ENCODE peak calls at places on chromosomes 12 and 14, in seven cellular contexts. One of them, this sample, is unnamed. For H3K4me1, the result is how much of the 10 kb centered on the place peaks cover.

GRCh38 chr12:113359133-113359938 is 949 bp downstream of the PLBD2 start:
- DNase-seq in H9: no peak
- DNase-seq in neuronal stem cell: no peak
- DNase-seq in IMR-90: peak
- DNase-seq in sigmoid colon: peak
- DNase-seq in A673: no peak
- DNase-seq in CD8-positive, alpha-beta T cell: no peak
- DNase-seq in this sample: no peak

GRCh38 chr14:65879218-65880009 is 466.9 kb downstream of the FUT8 start:
- DNase-seq in IMR-90: peak
- DNase-seq in A673: no peak
- DNase-seq in H9: no peak
- DNase-seq in neuronal stem cell: no peak
- DNase-seq in sigmoid colon: no peak
- DNase-seq in CD8-positive, alpha-beta T cell: no peak
- DNase-seq in this sample: no peak

GRCh38 chr12:7915911-7916403 is 20.0 kb downstream of the SLC2A3 start:
- DNase-seq in sigmoid colon: no peak
- DNase-seq in IMR-90: no peak
- DNase-seq in neuronal stem cell: no peak
- DNase-seq in A673: no peak
- DNase-seq in H9: peak
- DNase-seq in CD8-positive, alpha-beta T cell: no peak
- DNase-seq in this sample: no peak

GRCh38 chr14:54683882-54684794 is 117.2 kb downstream of the SAMD4A start:
- DNase-seq in sigmoid colon: peak
- DNase-seq in CD8-positive, alpha-beta T cell: no peak
- DNase-seq in A673: peak
- DNase-seq in neuronal stem cell: no peak
- DNase-seq in IMR-90: peak
- DNase-seq in H9: peak
- DNase-seq in this sample: peak

GRCh38 chr12:22881878-22882277 is 256.9 kb downstream of the ETNK1 start:
- DNase-seq in IMR-90: no peak
- DNase-seq in CD8-positive, alpha-beta T cell: no peak
- DNase-seq in H9: no peak
- DNase-seq in A673: no peak
- DNase-seq in sigmoid colon: no peak
- DNase-seq in neuronal stem cell: no peak
- DNase-seq in this sample: no peak

GRCh38 chr12:22626429-22626828 is 1.5 kb downstream of the ETNK1 start:
- DNase-seq in A673: peak
- DNase-seq in IMR-90: peak
- DNase-seq in sigmoid colon: no peak
- DNase-seq in neuronal stem cell: no peak
- DNase-seq in CD8-positive, alpha-beta T cell: no peak
- DNase-seq in H9: no peak
- DNase-seq in this sample: no peak

GRCh38 chr14:103136388-103137271 is 13.4 kb downstream of the TNFAIP2 start:
- DNase-seq in IMR-90: peak
- DNase-seq in A673: peak
- DNase-seq in CD8-positive, alpha-beta T cell: no peak
- DNase-seq in H9: peak
- DNase-seq in sigmoid colon: peak
- DNase-seq in neuronal stem cell: no peak
- DNase-seq in this sample: peak

GRCh38 chr12:110536834-110537604 is 34.9 kb downstream of the RAD9B start:
- DNase-seq in sigmoid colon: no peak
- DNase-seq in IMR-90: peak
- DNase-seq in neuronal stem cell: no peak
- DNase-seq in CD8-positive, alpha-beta T cell: no peak
- DNase-seq in A673: no peak
- DNase-seq in H9: no peak
- DNase-seq in this sample: no peak

GRCh38 chr14:93936245-93936644 is 9.1 kb downstream of the FAM181A start:
- DNase-seq in CD8-positive, alpha-beta T cell: no peak
- DNase-seq in H9: peak
- DNase-seq in IMR-90: no peak
- DNase-seq in sigmoid colon: no peak
- DNase-seq in neuronal stem cell: peak
- DNase-seq in A673: peak
- DNase-seq in this sample: no peak

GRCh38 chr12:104610513-104611235 is 153.9 kb downstream of the CHST11 start:
- DNase-seq in IMR-90: no peak
- DNase-seq in sigmoid colon: no peak
- DNase-seq in H9: no peak
- DNase-seq in CD8-positive, alpha-beta T cell: no peak
- DNase-seq in neuronal stem cell: no peak
- DNase-seq in A673: no peak
- DNase-seq in this sample: peak

GRCh38 chr14:104369208-104369607 is 210.4 kb upstream of the C14orf180 start:
- DNase-seq in sigmoid colon: no peak
- DNase-seq in A673: no peak
- DNase-seq in neuronal stem cell: no peak
- DNase-seq in H9: no peak
- DNase-seq in CD8-positive, alpha-beta T cell: no peak
- DNase-seq in IMR-90: no peak
- DNase-seq in this sample: peak

GRCh38 chr12:83850531-83850930 is 1062.1 kb downstream of the SLC6A15 start:
- DNase-seq in H9: no peak
- DNase-seq in neuronal stem cell: no peak
- DNase-seq in sigmoid colon: no peak
- DNase-seq in A673: no peak
- DNase-seq in IMR-90: no peak
- DNase-seq in CD8-positive, alpha-beta T cell: no peak
- DNase-seq in this sample: no peak

GRCh38 chr14:84749191-84749945 is 780.6 kb upstream of the FLRT2 start:
- DNase-seq in sigmoid colon: no peak
- DNase-seq in CD8-positive, alpha-beta T cell: no peak
- DNase-seq in A673: peak
- DNase-seq in neuronal stem cell: no peak
- DNase-seq in IMR-90: no peak
- DNase-seq in H9: no peak
- DNase-seq in this sample: no peak

GRCh38 chr12:4958697-4959375 is 49.1 kb downstream of the KCNA1 start:
- DNase-seq in IMR-90: no peak
- DNase-seq in H9: no peak
- DNase-seq in A673: no peak
- DNase-seq in neuronal stem cell: no peak
- DNase-seq in sigmoid colon: no peak
- DNase-seq in CD8-positive, alpha-beta T cell: no peak
- DNase-seq in this sample: no peak

GRCh38 chr12:22631863-22632463 is 7.0 kb downstream of the ETNK1 start:
- DNase-seq in A673: peak
- DNase-seq in CD8-positive, alpha-beta T cell: no peak
- DNase-seq in H9: no peak
- DNase-seq in neuronal stem cell: no peak
- DNase-seq in IMR-90: peak
- DNase-seq in sigmoid colon: no peak
- DNase-seq in this sample: no peak

GRCh38 chr12:13101854-13102375 is 1.6 kb downstream of the GSG1 start:
- DNase-seq in sigmoid colon: no peak
- DNase-seq in IMR-90: peak
- DNase-seq in neuronal stem cell: no peak
- DNase-seq in H9: no peak
- DNase-seq in A673: peak
- DNase-seq in CD8-positive, alpha-beta T cell: peak
- DNase-seq in this sample: no peak

GRCh38 chr14:104117341-104118005 is 20.9 kb upstream of the KIF26A start:
- DNase-seq in sigmoid colon: no peak
- DNase-seq in IMR-90: no peak
- DNase-seq in H9: peak
- DNase-seq in CD8-positive, alpha-beta T cell: no peak
- DNase-seq in A673: no peak
- DNase-seq in neuronal stem cell: no peak
- DNase-seq in this sample: peak

GRCh38 chr14:91021991-91022621 is 38.3 kb downstream of the RPS6KA5 start:
- DNase-seq in sigmoid colon: no peak
- DNase-seq in neuronal stem cell: no peak
- DNase-seq in CD8-positive, alpha-beta T cell: no peak
- DNase-seq in IMR-90: no peak
- DNase-seq in H9: no peak
- DNase-seq in A673: no peak
- DNase-seq in this sample: no peak

DNA sequence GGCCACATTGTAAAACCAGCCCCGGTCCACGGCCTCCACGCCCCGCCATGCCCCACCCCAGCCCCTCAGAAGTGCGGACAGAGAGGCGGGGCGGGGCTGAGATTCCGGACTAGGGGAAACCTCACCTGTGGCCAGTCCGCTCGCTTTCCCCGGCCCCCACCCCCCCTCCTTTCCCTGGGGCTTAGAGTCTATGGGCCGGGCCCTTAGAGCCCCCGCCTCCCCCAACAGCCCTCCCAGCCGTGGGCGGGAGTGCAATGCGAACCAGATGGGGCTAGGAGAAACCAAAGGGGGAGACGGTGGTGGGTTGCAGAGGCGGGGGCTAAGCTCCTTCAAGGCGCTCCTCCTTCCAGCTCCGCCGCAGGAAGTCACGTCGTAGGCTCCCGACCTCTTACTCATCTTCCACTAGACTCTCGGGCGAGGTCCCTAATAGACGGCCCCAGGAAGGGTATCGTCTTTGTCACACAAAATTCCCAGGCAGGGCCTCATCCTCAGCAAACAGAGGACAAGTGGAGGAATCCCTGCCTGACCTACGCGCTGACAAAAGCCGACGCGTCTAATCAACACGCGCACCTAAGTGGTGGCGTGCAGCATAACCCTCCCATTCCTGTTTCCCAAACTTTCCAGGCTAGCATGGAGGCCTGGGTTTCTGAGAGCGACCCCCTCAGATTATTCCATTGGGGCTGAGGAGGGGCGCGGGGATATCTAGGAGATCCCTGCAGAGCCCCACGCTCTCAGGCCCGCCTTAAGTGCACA is 1.0 kb upstream of the NAB2 start:
- DNase-seq in A673: peak
- DNase-seq in neuronal stem cell: peak
- DNase-seq in IMR-90: peak
- DNase-seq in sigmoid colon: peak
- DNase-seq in H9: peak
- DNase-seq in CD8-positive, alpha-beta T cell: peak
- DNase-seq in this sample: peak
- H3K4me1 ChIP-seq in A673: under half
- H3K4me1 ChIP-seq in neuronal stem cell: under half
- H3K4me1 ChIP-seq in IMR-90: under half
- H3K4me1 ChIP-seq in sigmoid colon: half or more
- H3K4me1 ChIP-seq in H9: under half
- H3K4me1 ChIP-seq in CD8-positive, alpha-beta T cell: under half
- H3K4me1 ChIP-seq in this sample: under half

GRCh38 chr12:92138144-92138543 is 7.5 kb downstream of the BTG1 start:
- DNase-seq in IMR-90: no peak
- DNase-seq in H9: no peak
- DNase-seq in neuronal stem cell: no peak
- DNase-seq in sigmoid colon: no peak
- DNase-seq in CD8-positive, alpha-beta T cell: no peak
- DNase-seq in A673: no peak
- DNase-seq in this sample: no peak

GRCh38 chr12:92134638-92135274 is 10.9 kb downstream of the BTG1 start:
- DNase-seq in CD8-positive, alpha-beta T cell: no peak
- DNase-seq in A673: peak
- DNase-seq in sigmoid colon: no peak
- DNase-seq in IMR-90: peak
- DNase-seq in neuronal stem cell: no peak
- DNase-seq in H9: no peak
- DNase-seq in this sample: no peak

GRCh38 chr12:92136883-92137582 is 8.6 kb downstream of the BTG1 start:
- DNase-seq in sigmoid colon: no peak
- DNase-seq in neuronal stem cell: no peak
- DNase-seq in IMR-90: peak
- DNase-seq in A673: peak
- DNase-seq in H9: no peak
- DNase-seq in CD8-positive, alpha-beta T cell: no peak
- DNase-seq in this sample: no peak

GRCh38 chr12:92133795-92134637 is 11.6 kb downstream of the BTG1 start:
- DNase-seq in neuronal stem cell: no peak
- DNase-seq in IMR-90: no peak
- DNase-seq in sigmoid colon: no peak
- DNase-seq in H9: no peak
- DNase-seq in A673: no peak
- DNase-seq in CD8-positive, alpha-beta T cell: no peak
- DNase-seq in this sample: no peak

GRCh38 chr12:92136021-92136735 is 9.5 kb downstream of the BTG1 start:
- DNase-seq in sigmoid colon: no peak
- DNase-seq in A673: no peak
- DNase-seq in H9: no peak
- DNase-seq in CD8-positive, alpha-beta T cell: no peak
- DNase-seq in neuronal stem cell: no peak
- DNase-seq in IMR-90: no peak
- DNase-seq in this sample: no peak
- H3K4me1 ChIP-seq in sigmoid colon: half or more
- H3K4me1 ChIP-seq in A673: under half
- H3K4me1 ChIP-seq in H9: under half
- H3K4me1 ChIP-seq in CD8-positive, alpha-beta T cell: half or more
- H3K4me1 ChIP-seq in neuronal stem cell: under half
- H3K4me1 ChIP-seq in IMR-90: under half
- H3K4me1 ChIP-seq in this sample: half or more

DNA sequence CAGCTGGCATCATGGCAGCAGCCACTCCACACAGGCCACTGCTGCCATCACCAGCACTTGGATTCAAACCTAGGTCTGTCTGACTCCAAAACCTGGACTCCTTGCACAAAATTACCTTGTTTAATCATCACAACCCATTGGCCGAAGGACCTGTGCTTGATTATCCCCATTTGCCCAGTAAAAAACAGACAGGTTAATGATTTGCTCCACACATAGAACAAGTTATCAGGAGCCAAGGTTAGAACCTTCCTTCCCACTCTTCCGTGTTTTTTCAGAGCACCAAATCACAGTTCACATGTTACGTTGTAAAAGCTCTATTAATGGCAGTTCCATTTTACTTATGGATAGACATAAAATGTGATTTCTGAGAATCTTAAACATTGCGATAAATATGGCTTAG is 23.5 kb upstream of the CPM start:
- DNase-seq in H9: no peak
- DNase-seq in CD8-positive, alpha-beta T cell: no peak
- DNase-seq in IMR-90: no peak
- DNase-seq in neuronal stem cell: no peak
- DNase-seq in A673: no peak
- DNase-seq in sigmoid colon: no peak
- DNase-seq in this sample: no peak
- H3K4me1 ChIP-seq in H9: under half
- H3K4me1 ChIP-seq in CD8-positive, alpha-beta T cell: under half
- H3K4me1 ChIP-seq in IMR-90: under half
- H3K4me1 ChIP-seq in neuronal stem cell: under half
- H3K4me1 ChIP-seq in A673: under half
- H3K4me1 ChIP-seq in sigmoid colon: under half
- H3K4me1 ChIP-seq in this sample: under half

GRCh38 chr12:55827806-55828205 is 1.6 kb downstream of the DNAJC14 start:
- DNase-seq in A673: no peak
- DNase-seq in CD8-positive, alpha-beta T cell: no peak
- DNase-seq in neuronal stem cell: no peak
- DNase-seq in sigmoid colon: peak
- DNase-seq in H9: no peak
- DNase-seq in IMR-90: no peak
- DNase-seq in this sample: no peak
- H3K4me1 ChIP-seq in A673: under half
- H3K4me1 ChIP-seq in CD8-positive, alpha-beta T cell: under half
- H3K4me1 ChIP-seq in neuronal stem cell: under half
- H3K4me1 ChIP-seq in sigmoid colon: half or more
- H3K4me1 ChIP-seq in H9: under half
- H3K4me1 ChIP-seq in IMR-90: under half
- H3K4me1 ChIP-seq in this sample: under half